ENCODE peak calls at places on chromosomes 2 and 18, in five cellular contexts. One of them, this sample, is unnamed.

GRCh38 chr18:47263828-47264314 is 12.4 kb upstream of the SKOR2 start:
- DNase-seq in kidney: no peak
- DNase-seq in A549: no peak
- DNase-seq in prostate gland: no peak
- DNase-seq in HCT116: no peak
- DNase-seq in this sample: no peak

GRCh38 chr2:49914281-49914680 is 760.0 kb upstream of the FSHR start:
- DNase-seq in kidney: no peak
- DNase-seq in A549: no peak
- DNase-seq in prostate gland: no peak
- DNase-seq in HCT116: no peak
- DNase-seq in this sample: no peak

GRCh38 chr2:72103161-72103560 is 44.5 kb downstream of the CYP26B1 start:
- DNase-seq in kidney: no peak
- DNase-seq in A549: no peak
- DNase-seq in prostate gland: no peak
- DNase-seq in HCT116: no peak
- DNase-seq in this sample: peak

GRCh38 chr2:10559101-10559500 is 111.0 kb upstream of the ODC1 start:
- DNase-seq in kidney: peak
- DNase-seq in A549: no peak
- DNase-seq in prostate gland: no peak
- DNase-seq in HCT116: no peak
- DNase-seq in this sample: no peak

GRCh38 chr18:40607741-40608140 is 1347.3 kb upstream of the PIK3C3 start:
- DNase-seq in kidney: no peak
- DNase-seq in A549: no peak
- DNase-seq in prostate gland: no peak
- DNase-seq in HCT116: no peak
- DNase-seq in this sample: no peak

GRCh38 chr2:225354281-225354774 is 45.2 kb upstream of the NYAP2 start:
- DNase-seq in kidney: no peak
- DNase-seq in A549: no peak
- DNase-seq in prostate gland: no peak
- DNase-seq in HCT116: peak
- DNase-seq in this sample: no peak

GRCh38 chr18:62759704-62760402 is 44.5 kb downstream of the PHLPP1 start:
- DNase-seq in kidney: no peak
- DNase-seq in A549: no peak
- DNase-seq in prostate gland: no peak
- DNase-seq in HCT116: no peak
- DNase-seq in this sample: no peak

GRCh38 chr2:192983173-192983572 is 788.4 kb upstream of the TMEFF2 start:
- DNase-seq in kidney: no peak
- DNase-seq in A549: no peak
- DNase-seq in prostate gland: no peak
- DNase-seq in HCT116: no peak
- DNase-seq in this sample: no peak

GRCh38 chr2:217826505-217826904 is 176.3 kb downstream of the TNS1 start:
- DNase-seq in kidney: peak
- DNase-seq in A549: no peak
- DNase-seq in prostate gland: peak
- DNase-seq in HCT116: no peak
- DNase-seq in this sample: peak

GRCh38 chr2:209314641-209315040 is 109.2 kb upstream of the MAP2 start:
- DNase-seq in kidney: no peak
- DNase-seq in A549: no peak
- DNase-seq in prostate gland: no peak
- DNase-seq in HCT116: no peak
- DNase-seq in this sample: no peak

GRCh38 chr2:240388471-240389301 is 46.8 kb upstream of the GPC1 start:
- DNase-seq in kidney: peak
- DNase-seq in A549: no peak
- DNase-seq in prostate gland: no peak
- DNase-seq in HCT116: no peak
- DNase-seq in this sample: no peak

GRCh38 chr2:71784734-71785549 is 331.6 kb downstream of the DYSF start:
- DNase-seq in kidney: no peak
- DNase-seq in A549: peak
- DNase-seq in prostate gland: peak
- DNase-seq in HCT116: peak
- DNase-seq in this sample: peak

GRCh38 chr2:237863102-237863511 is 3.7 kb downstream of the RAMP1 start:
- DNase-seq in kidney: no peak
- DNase-seq in A549: no peak
- DNase-seq in prostate gland: no peak
- DNase-seq in HCT116: no peak
- DNase-seq in this sample: no peak

GRCh38 chr18:29160123-29160522 is 983.2 kb upstream of the CDH2 start:
- DNase-seq in kidney: no peak
- DNase-seq in A549: no peak
- DNase-seq in prostate gland: no peak
- DNase-seq in HCT116: no peak
- DNase-seq in this sample: no peak

GRCh38 chr2:3466482-3466863 is 52.9 kb downstream of the ADI1 start:
- DNase-seq in kidney: no peak
- DNase-seq in A549: no peak
- DNase-seq in prostate gland: no peak
- DNase-seq in HCT116: no peak
- DNase-seq in this sample: no peak

GRCh38 chr2:70978388-70979357 is at the start of gene ANKRD53:
- DNase-seq in kidney: peak
- DNase-seq in A549: no peak
- DNase-seq in prostate gland: peak
- DNase-seq in HCT116: no peak
- DNase-seq in this sample: peak

GRCh38 chr18:23618862-23619387 is 32.6 kb upstream of the NPC1 start:
- DNase-seq in kidney: no peak
- DNase-seq in A549: no peak
- DNase-seq in prostate gland: no peak
- DNase-seq in HCT116: no peak
- DNase-seq in this sample: peak

GRCh38 chr18:60198063-60198462 is 174.5 kb downstream of the MC4R start:
- DNase-seq in kidney: no peak
- DNase-seq in A549: no peak
- DNase-seq in prostate gland: no peak
- DNase-seq in HCT116: no peak
- DNase-seq in this sample: no peak

GRCh38 chr2:16281451-16282330 is 341.3 kb downstream of the MYCN start:
- DNase-seq in kidney: no peak
- DNase-seq in A549: peak
- DNase-seq in prostate gland: peak
- DNase-seq in HCT116: peak
- DNase-seq in this sample: no peak

GRCh38 chr2:100783986-100784385 is 36.0 kb upstream of the NPAS2 start:
- DNase-seq in kidney: no peak
- DNase-seq in A549: no peak
- DNase-seq in prostate gland: no peak
- DNase-seq in HCT116: no peak
- DNase-seq in this sample: no peak

GRCh38 chr2:106886916-106887758 is 1.2 kb upstream of the ST6GAL2 start:
- DNase-seq in kidney: peak
- DNase-seq in A549: peak
- DNase-seq in prostate gland: peak
- DNase-seq in HCT116: no peak
- DNase-seq in this sample: peak

GRCh38 chr2:227748079-227748478 is 2.4 kb downstream of the SCYGR8 start:
- DNase-seq in kidney: no peak
- DNase-seq in A549: peak
- DNase-seq in prostate gland: no peak
- DNase-seq in HCT116: peak
- DNase-seq in this sample: peak

GRCh38 chr18:5825663-5826062 is 69.7 kb downstream of the TMEM200C start:
- DNase-seq in kidney: no peak
- DNase-seq in A549: no peak
- DNase-seq in prostate gland: no peak
- DNase-seq in HCT116: no peak
- DNase-seq in this sample: no peak

GRCh38 chr2:16321872-16322271 is 343.8 kb downstream of the CYRIA start:
- DNase-seq in kidney: no peak
- DNase-seq in A549: no peak
- DNase-seq in prostate gland: no peak
- DNase-seq in HCT116: no peak
- DNase-seq in this sample: no peak

GRCh38 chr18:3458952-3459853 is 9.2 kb downstream of the TGIF1 start:
- DNase-seq in kidney: no peak
- DNase-seq in A549: no peak
- DNase-seq in prostate gland: no peak
- DNase-seq in HCT116: no peak
- DNase-seq in this sample: no peak

GRCh38 chr18:23635283-23636040 is 27.2 kb downstream of the ANKRD29 start:
- DNase-seq in kidney: no peak
- DNase-seq in A549: no peak
- DNase-seq in prostate gland: no peak
- DNase-seq in HCT116: peak
- DNase-seq in this sample: no peak

GRCh38 chr2:221641181-221641871 is 69.2 kb upstream of the EPHA4 start:
- DNase-seq in kidney: no peak
- DNase-seq in A549: no peak
- DNase-seq in prostate gland: no peak
- DNase-seq in HCT116: no peak
- DNase-seq in this sample: no peak

GRCh38 chr2:161905389-161906046 is 168.5 kb downstream of the DPP4 start:
- DNase-seq in kidney: no peak
- DNase-seq in A549: no peak
- DNase-seq in prostate gland: no peak
- DNase-seq in HCT116: no peak
- DNase-seq in this sample: no peak
- H3K4me3 ChIP-seq in kidney: no peak
- H3K4me3 ChIP-seq in A549: no peak
- H3K4me3 ChIP-seq in prostate gland: no peak
- H3K4me3 ChIP-seq in HCT116: no peak
- H3K4me3 ChIP-seq in this sample: no peak

GRCh38 chr2:102069311-102069974 is 73.1 kb upstream of the IL1R1 start:
- DNase-seq in kidney: no peak
- DNase-seq in A549: no peak
- DNase-seq in prostate gland: no peak
- DNase-seq in HCT116: no peak
- DNase-seq in this sample: no peak

GRCh38 chr2:102072741-102073140 is 69.8 kb upstream of the IL1R1 start:
- DNase-seq in kidney: no peak
- DNase-seq in A549: no peak
- DNase-seq in prostate gland: no peak
- DNase-seq in HCT116: no peak
- DNase-seq in this sample: no peak

GRCh38 chr2:102066554-102066953 is 74.8 kb downstream of the IL1R2 start:
- DNase-seq in kidney: no peak
- DNase-seq in A549: no peak
- DNase-seq in prostate gland: no peak
- DNase-seq in HCT116: no peak
- DNase-seq in this sample: no peak

GRCh38 chr2:102073168-102073724 is 69.3 kb upstream of the IL1R1 start:
- DNase-seq in kidney: no peak
- DNase-seq in A549: no peak
- DNase-seq in prostate gland: no peak
- DNase-seq in HCT116: no peak
- DNase-seq in this sample: no peak

DNA sequence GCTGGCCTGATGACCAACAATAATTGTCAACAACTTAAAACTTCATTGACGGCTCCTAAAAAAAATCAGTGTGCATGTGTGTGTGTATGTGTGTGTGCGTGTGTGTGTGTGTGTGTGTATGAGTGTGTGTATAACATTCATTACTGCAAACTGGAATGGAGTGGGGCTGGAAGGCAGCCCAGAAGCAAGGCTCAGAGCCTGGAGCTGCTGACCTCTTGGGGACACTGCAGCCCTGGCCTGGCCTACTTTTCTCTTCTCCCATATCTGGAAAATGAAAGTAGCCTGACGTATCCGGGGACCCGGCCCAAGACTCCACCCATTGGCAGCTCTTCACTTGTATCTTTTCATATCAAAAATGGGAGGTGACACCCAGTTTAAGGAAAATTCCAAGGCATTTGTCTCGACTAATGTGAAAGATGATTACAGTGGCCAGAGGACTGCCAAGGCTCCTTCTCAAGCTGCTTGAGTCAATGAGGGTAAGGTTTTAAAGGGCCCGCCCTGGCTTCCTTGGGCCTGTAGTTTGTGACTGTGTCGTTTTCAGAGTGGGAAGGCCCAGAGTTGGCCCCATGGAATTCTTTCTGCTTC is 72.4 kb upstream of the IL1R1 start:
- DNase-seq in kidney: peak
- DNase-seq in A549: peak
- DNase-seq in prostate gland: no peak
- DNase-seq in HCT116: no peak
- DNase-seq in this sample: peak
- H3K4me3 ChIP-seq in kidney: peak
- H3K4me3 ChIP-seq in A549: peak
- H3K4me3 ChIP-seq in prostate gland: no peak
- H3K4me3 ChIP-seq in HCT116: no peak
- H3K4me3 ChIP-seq in this sample: no peak

GRCh38 chr2:162734287-162734686 is 104.3 kb downstream of the KCNH7 start:
- DNase-seq in kidney: no peak
- DNase-seq in A549: no peak
- DNase-seq in prostate gland: no peak
- DNase-seq in HCT116: no peak
- DNase-seq in this sample: no peak

GRCh38 chr2:162732946-162733698 is 105.4 kb downstream of the KCNH7 start:
- DNase-seq in kidney: no peak
- DNase-seq in A549: no peak
- DNase-seq in prostate gland: peak
- DNase-seq in HCT116: no peak
- DNase-seq in this sample: peak

GRCh38 chr2:162734866-162735265 is 103.7 kb downstream of the KCNH7 start:
- DNase-seq in kidney: no peak
- DNase-seq in A549: no peak
- DNase-seq in prostate gland: no peak
- DNase-seq in HCT116: no peak
- DNase-seq in this sample: no peak

GRCh38 chr2:162729469-162729868 is 109.1 kb downstream of the KCNH7 start:
- DNase-seq in kidney: no peak
- DNase-seq in A549: no peak
- DNase-seq in prostate gland: no peak
- DNase-seq in HCT116: no peak
- DNase-seq in this sample: no peak

GRCh38 chr2:162731917-162732804 is 106.4 kb downstream of the KCNH7 start:
- DNase-seq in kidney: no peak
- DNase-seq in A549: no peak
- DNase-seq in prostate gland: no peak
- DNase-seq in HCT116: no peak
- DNase-seq in this sample: no peak
- H3K4me3 ChIP-seq in kidney: no peak
- H3K4me3 ChIP-seq in A549: peak
- H3K4me3 ChIP-seq in prostate gland: no peak
- H3K4me3 ChIP-seq in HCT116: no peak
- H3K4me3 ChIP-seq in this sample: no peak

DNA sequence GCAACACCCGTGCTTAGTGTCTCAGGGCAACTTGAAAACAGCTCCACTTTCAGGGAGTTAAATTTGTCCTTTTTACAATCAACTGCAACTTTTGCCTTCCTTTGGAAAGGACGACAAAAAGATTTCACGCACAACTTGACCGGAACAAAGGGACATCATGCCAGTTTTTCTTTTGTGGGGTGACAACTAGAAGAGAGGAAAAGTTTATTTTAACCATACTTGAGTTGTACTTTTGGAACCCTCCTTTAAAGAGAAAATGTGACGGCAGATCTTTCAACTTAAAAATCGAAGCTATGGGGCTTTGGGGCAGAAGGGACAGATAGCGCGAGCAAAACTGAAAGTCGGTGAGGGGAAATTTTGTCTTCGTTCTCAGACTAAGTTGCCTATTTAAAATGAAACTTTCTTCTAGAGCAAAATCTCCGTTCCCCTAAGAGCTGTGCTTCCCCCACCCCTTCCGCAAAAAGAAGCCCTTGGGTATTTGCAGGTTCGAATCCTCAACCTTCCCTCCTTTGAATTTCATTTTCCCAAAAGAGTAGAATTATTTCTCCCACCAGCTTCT is 5.5 kb upstream of the ONECUT2 start:
- DNase-seq in kidney: no peak
- DNase-seq in A549: no peak
- DNase-seq in prostate gland: no peak
- DNase-seq in HCT116: no peak
- DNase-seq in this sample: no peak
- H3K4me3 ChIP-seq in kidney: no peak
- H3K4me3 ChIP-seq in A549: no peak
- H3K4me3 ChIP-seq in prostate gland: no peak
- H3K4me3 ChIP-seq in HCT116: no peak
- H3K4me3 ChIP-seq in this sample: no peak

This sample was measured in colonic mucosa.